ENCODE peak calls at places on chromosomes 7 and 10, in four cellular contexts. M, V, L and J are unnamed samples.

GRCh38 chr10:22984066-22984465 is 56.2 kb downstream of the ARMC3 start:
- DNase-seq in M (no peak), V (no peak), L (no peak), J (peak; percentile 52)

GRCh38 chr7:46490406-46490805 is 569.3 kb upstream of the IGFBP3 start:
- DNase-seq in M (no peak), V (no peak), L (no peak), J (no peak)

GRCh38 chr7:77331938-77332695 is 84.0 kb downstream of the GSAP start:
- DNase-seq in M (peak; percentile 69), V (peak; percentile 89), L (peak; percentile 50), J (peak; percentile 83)

GRCh38 chr7:1700536-1701333 is 30.7 kb downstream of the ELFN1 start:
- DNase-seq in M (no peak), V (no peak), L (no peak), J (no peak)

GRCh38 chr10:95275726-95276366 is 15.0 kb downstream of the PDLIM1 start:
- DNase-seq in M (no peak), V (peak; percentile 93), L (no peak), J (no peak)

GRCh38 chr10:112363696-112364688 is 9.9 kb upstream of the ACSL5 start:
- DNase-seq in M (no peak), V (no peak), L (no peak), J (no peak)

GRCh38 chr7:46391215-46391614 is 470.1 kb upstream of the IGFBP3 start:
- DNase-seq in M (no peak), V (no peak), L (no peak), J (no peak)

GRCh38 chr7:137591444-137591843 is 247.9 kb upstream of the PTN start:
- DNase-seq in M (no peak), V (peak; percentile 85), L (no peak), J (no peak)

GRCh38 chr10:52297727-52298126 is 16.4 kb upstream of the DKK1 start:
- DNase-seq in M (no peak), V (no peak), L (no peak), J (no peak)